ENCODE peak calls at places on chromosomes 6 and 20, in four cellular contexts. One of them, this sample, is unnamed.
A peak's percentile ranks its signal among the peaks of the same experiment; 100 is the strongest.

GRCh38 chr6:77373955-77374354 is 89.3 kb downstream of the HTR1B start:
- DNase-seq in H1: no peak
- DNase-seq in GM12878: no peak
- DNase-seq in K562: no peak
- DNase-seq in this sample: no peak

GRCh38 chr20:53959849-53960585 is 110.4 kb downstream of the BCAS1 start:
- DNase-seq in GM12878: no peak
- DNase-seq in H1: no peak
- DNase-seq in K562: no peak
- DNase-seq in this sample: no peak

GRCh38 chr6:157891544-157892362 is 68.7 kb downstream of the SNX9 start:
- DNase-seq in H1: no peak
- DNase-seq in GM12878: no peak
- DNase-seq in K562: no peak
- DNase-seq in this sample: no peak

GRCh38 chr6:156909212-156910010 is 132.2 kb downstream of the ARID1B start:
- DNase-seq in K562: no peak
- DNase-seq in H1: no peak
- DNase-seq in GM12878: no peak
- DNase-seq in this sample: no peak

GRCh38 chr6:156190270-156190669 is 586.9 kb upstream of the ARID1B start:
- DNase-seq in GM12878: no peak
- DNase-seq in H1: no peak
- DNase-seq in K562: no peak
- DNase-seq in this sample: no peak

GRCh38 chr6:5126214-5126613 is 41.1 kb downstream of the PPP1R3G start:
- DNase-seq in H1: no peak
- DNase-seq in GM12878: no peak
- DNase-seq in K562: no peak
- DNase-seq in this sample: no peak

GRCh38 chr6:13868236-13868635 is 53.9 kb upstream of the MCUR1 start:
- DNase-seq in K562: no peak
- DNase-seq in H1: no peak
- DNase-seq in GM12878: no peak
- DNase-seq in this sample: no peak

GRCh38 chr6:135129139-135129867 is 51.8 kb upstream of the MYB start:
- DNase-seq in H1: no peak
- DNase-seq in GM12878: no peak
- DNase-seq in K562: no peak
- DNase-seq in this sample: no peak

GRCh38 chr6:44593539-44593944 is 206.0 kb downstream of the CDC5L start:
- DNase-seq in GM12878: peak; percentile 7
- DNase-seq in H1: peak; percentile 56
- DNase-seq in K562: peak; percentile 65
- DNase-seq in this sample: peak; percentile 54

GRCh38 chr20:9353180-9353915 is 161.0 kb upstream of the LAMP5 start:
- DNase-seq in K562: no peak
- DNase-seq in H1: no peak
- DNase-seq in GM12878: no peak
- DNase-seq in this sample: no peak

GRCh38 chr6:8382434-8382833 is 52.9 kb downstream of the SLC35B3 start:
- DNase-seq in H1: no peak
- DNase-seq in K562: no peak
- DNase-seq in GM12878: no peak
- DNase-seq in this sample: no peak

GRCh38 chr20:38291961-38292360 is 12.0 kb upstream of the BPI start:
- DNase-seq in K562: no peak
- DNase-seq in GM12878: no peak
- DNase-seq in H1: no peak
- DNase-seq in this sample: no peak

GRCh38 chr6:46651006-46651405 is 1.6 kb downstream of the CYP39A1 start:
- DNase-seq in H1: no peak
- DNase-seq in K562: no peak
- DNase-seq in GM12878: no peak
- DNase-seq in this sample: no peak

GRCh38 chr6:149963462-149964242 is at the start of gene ULBP1:
- DNase-seq in GM12878: no peak
- DNase-seq in K562: peak; percentile 96
- DNase-seq in H1: no peak
- DNase-seq in this sample: peak; percentile 81

GRCh38 chr6:8481727-8482126 is 46.4 kb upstream of the SLC35B3 start:
- DNase-seq in GM12878: no peak
- DNase-seq in H1: no peak
- DNase-seq in K562: no peak
- DNase-seq in this sample: no peak

GRCh38 chr6:83849610-83850009 is 3.5 kb upstream of the RIPPLY2 start:
- DNase-seq in H1: no peak
- DNase-seq in GM12878: no peak
- DNase-seq in K562: no peak
- DNase-seq in this sample: no peak

GRCh38 chr6:105954148-105954547 is 132.0 kb upstream of the PRDM1 start:
- DNase-seq in H1: no peak
- DNase-seq in K562: no peak
- DNase-seq in GM12878: no peak
- DNase-seq in this sample: no peak

GRCh38 chr6:82220167-82220566 is 27.4 kb downstream of the IBTK start:
- DNase-seq in K562: no peak
- DNase-seq in GM12878: no peak
- DNase-seq in H1: no peak
- DNase-seq in this sample: no peak

GRCh38 chr20:4011226-4011975 is 4.0 kb downstream of the RNF24 start:
- DNase-seq in GM12878: no peak
- DNase-seq in K562: no peak
- DNase-seq in H1: no peak
- DNase-seq in this sample: no peak

GRCh38 chr6:147618457-147618856 is 110.0 kb downstream of the SAMD5 start:
- DNase-seq in K562: no peak
- DNase-seq in H1: no peak
- DNase-seq in GM12878: no peak
- DNase-seq in this sample: no peak

GRCh38 chr6:95693108-95693507 is 115.8 kb downstream of the MANEA start:
- DNase-seq in GM12878: no peak
- DNase-seq in K562: no peak
- DNase-seq in H1: no peak
- DNase-seq in this sample: no peak

GRCh38 chr20:48075591-48076174 is 290.4 kb upstream of the SULF2 start:
- DNase-seq in K562: no peak
- DNase-seq in H1: no peak
- DNase-seq in GM12878: no peak
- DNase-seq in this sample: no peak

GRCh38 chr6:13485923-13486557 is 1.4 kb downstream of the GFOD1 start:
- DNase-seq in K562: peak; percentile 69
- DNase-seq in GM12878: no peak
- DNase-seq in H1: no peak
- DNase-seq in this sample: no peak

GRCh38 chr6:119346914-119347313 is 2.6 kb downstream of the MAN1A1 start:
- DNase-seq in H1: no peak
- DNase-seq in K562: no peak
- DNase-seq in GM12878: no peak
- DNase-seq in this sample: no peak

GRCh38 chr6:119347466-119348307 is 1.9 kb downstream of the MAN1A1 start:
- DNase-seq in K562: peak; percentile 47
- DNase-seq in GM12878: no peak
- DNase-seq in H1: no peak
- DNase-seq in this sample: no peak

GRCh38 chr6:119349041-119349340 is 570 bp downstream of the MAN1A1 start:
- DNase-seq in K562: no peak
- DNase-seq in GM12878: no peak
- DNase-seq in H1: no peak
- DNase-seq in this sample: no peak

GRCh38 chr6:119349341-119350201 is at the start of gene MAN1A1:
- DNase-seq in H1: peak; percentile 36
- DNase-seq in GM12878: no peak
- DNase-seq in K562: peak; percentile 98
- DNase-seq in this sample: peak; percentile 56

DNA sequence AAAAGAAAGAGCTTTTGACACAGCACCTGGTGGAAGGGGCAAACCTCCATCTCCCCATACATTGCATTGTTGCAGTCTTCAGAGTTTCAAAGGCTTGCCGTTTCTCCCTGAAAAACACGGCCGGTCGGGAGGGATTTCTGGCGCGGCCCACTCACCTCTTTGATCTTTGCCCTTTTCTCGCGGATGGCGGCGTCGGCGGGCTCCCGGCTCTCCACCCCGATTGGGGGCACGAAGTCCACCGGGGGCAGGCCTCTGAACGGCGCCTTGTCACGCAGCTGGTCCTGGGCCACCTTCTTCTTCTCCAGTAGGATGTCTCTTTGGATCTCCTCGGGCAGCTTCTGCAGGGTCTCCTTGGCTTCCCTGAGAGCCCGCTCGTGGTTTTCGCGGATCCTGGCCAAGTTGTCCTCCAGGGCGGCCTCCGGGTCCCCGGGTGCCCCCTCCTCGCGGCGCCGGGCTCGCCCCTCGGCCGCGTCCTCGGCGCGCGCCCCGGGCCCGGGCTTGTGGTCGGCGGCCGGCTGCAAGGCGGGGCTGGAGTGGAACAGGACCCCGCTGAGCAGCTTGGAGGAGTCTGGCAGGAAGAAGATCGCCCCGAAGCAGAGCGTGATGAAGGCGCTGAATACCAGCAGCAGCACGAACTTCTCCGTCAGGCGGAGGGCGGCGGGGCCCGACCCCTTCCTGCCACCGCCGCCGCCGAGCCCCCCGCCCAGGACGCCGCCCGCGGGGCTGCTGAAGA is 1.1 kb downstream of the MAN1A1 start:
- DNase-seq in H1: no peak
- DNase-seq in GM12878: no peak
- DNase-seq in K562: peak; percentile 34
- DNase-seq in this sample: no peak
- TF ChIP-seq EGR1 in H1: no peak
- TF ChIP-seq EGR1 in GM12878: no peak
- TF ChIP-seq EGR1 in K562: peak; percentile 17
- TF ChIP-seq EGR1 in this sample: no peak

DNA sequence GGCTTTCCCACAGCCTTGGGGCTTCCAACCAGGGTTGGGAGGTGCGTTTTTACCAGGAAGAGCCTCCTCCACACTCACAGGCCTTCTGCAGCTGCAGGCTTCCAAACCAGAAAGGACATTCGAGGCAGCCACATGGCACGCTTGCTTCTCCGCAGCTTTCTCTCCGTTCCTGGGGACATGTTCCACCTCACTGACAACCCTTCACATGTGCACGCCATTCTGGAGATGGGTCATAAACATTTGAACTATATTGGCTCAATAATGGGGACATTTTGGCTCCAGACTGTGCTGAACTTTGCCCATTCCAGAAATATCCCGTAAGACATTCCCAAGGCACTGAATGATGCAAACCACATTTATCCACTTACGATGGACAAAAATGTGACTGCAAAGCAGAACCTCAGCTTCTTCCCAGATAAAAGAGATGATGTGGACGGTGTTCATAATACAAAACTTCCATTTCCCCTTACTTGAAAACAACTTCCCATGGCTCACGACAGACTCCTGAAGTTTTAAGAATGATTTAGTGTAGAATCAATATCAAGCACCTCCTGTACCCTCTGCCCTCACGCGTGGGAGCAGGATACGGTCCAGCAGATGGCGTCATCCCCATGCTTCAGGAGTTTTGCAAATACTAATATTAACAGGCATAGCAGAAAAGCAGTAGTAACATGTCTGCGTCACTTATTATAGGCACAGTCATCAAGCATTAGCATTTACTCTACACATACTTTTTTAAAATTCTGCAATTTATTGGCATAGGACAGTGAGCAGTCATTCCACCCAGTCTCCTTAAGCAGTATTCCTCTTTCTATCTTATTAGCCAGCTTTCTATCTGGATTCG is 25.4 kb upstream of the FOXF2 start:
- DNase-seq in GM12878: no peak
- DNase-seq in H1: no peak
- DNase-seq in K562: no peak
- DNase-seq in this sample: peak; percentile 18
- TF ChIP-seq CTCF in GM12878: peak; percentile 23
- TF ChIP-seq CTCF in H1: peak; percentile 72
- TF ChIP-seq CTCF in K562: peak; percentile 44
- TF ChIP-seq CTCF in this sample: peak; percentile 57

DNA sequence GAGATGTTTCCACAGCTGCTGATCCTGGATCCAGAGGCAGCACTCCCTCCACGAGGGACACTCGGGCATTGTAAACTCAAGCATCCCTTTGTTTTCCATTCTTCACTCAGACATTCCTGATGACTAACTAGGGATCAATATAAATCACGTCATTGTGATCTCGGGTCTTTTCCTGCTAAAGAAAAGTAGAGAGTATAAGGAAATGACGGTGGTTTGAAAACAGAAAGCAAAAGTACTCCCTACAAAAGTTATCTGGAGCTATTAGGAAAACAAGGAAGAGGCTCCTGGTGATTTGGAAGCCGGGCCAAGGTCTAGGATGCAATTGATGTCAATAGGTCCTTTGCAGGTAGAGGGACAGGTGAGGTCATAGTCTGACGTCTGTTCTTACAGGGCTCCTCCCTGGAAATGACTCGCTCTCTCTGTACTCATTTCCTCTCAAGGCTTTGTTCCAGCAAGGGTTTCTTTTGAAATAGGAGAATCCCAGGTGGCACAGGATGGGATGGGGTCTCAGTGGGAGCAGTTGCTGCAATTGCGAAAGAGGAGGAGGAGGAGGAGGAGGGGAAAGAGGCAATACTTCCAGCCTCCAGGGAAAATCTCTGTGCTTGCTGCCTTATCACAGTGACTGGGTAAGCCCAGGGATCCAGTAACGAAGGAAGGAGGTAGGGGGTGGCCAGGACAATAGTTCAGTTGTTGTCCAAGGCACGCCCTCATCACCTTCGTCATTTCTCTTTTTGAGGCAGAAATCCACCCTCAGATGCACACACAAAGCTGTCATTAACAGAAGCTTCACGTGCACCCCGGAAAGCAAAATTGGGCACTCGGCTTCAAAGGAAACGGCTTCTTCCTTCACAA is 222.9 kb downstream of the LY86 start:
- DNase-seq in GM12878: no peak
- DNase-seq in K562: no peak
- DNase-seq in H1: peak; percentile 50
- DNase-seq in this sample: peak; percentile 100
- TF ChIP-seq EGR1 in GM12878: no peak
- TF ChIP-seq EGR1 in K562: no peak
- TF ChIP-seq EGR1 in H1: no peak
- TF ChIP-seq EGR1 in this sample: no peak

GRCh38 chr20:52204136-52204535 is 12.6 kb upstream of the ZFP64 start:
- DNase-seq in H1: no peak
- DNase-seq in K562: peak; percentile 47
- DNase-seq in GM12878: no peak
- DNase-seq in this sample: peak; percentile 8
- TF ChIP-seq CTCF in H1: no peak
- TF ChIP-seq CTCF in K562: no peak
- TF ChIP-seq CTCF in GM12878: no peak
- TF ChIP-seq CTCF in this sample: no peak

This sample was measured in HCT116.